ENCODE peak calls at places on chromosomes 16 and 17, in four cellular contexts. H is DND-41, E is uterus, T is heart right ventricle. A is an unnamed sample.

GRCh38 chr16:81913222-81913621 is 98.0 kb downstream of the SDR42E1 start:
- DNase-seq in H (no peak), E (no peak), T (no peak), A (no peak)

GRCh38 chr16:28264656-28265055 is 27.7 kb upstream of the SBK1 start:
- DNase-seq in H (no peak), E (no peak), T (no peak), A (no peak)

GRCh38 chr17:5933430-5933829 is 136.7 kb upstream of the WSCD1 start:
- DNase-seq in H (no peak), E (no peak), T (no peak), A (no peak)

GRCh38 chr17:27609606-27610303 is 21.2 kb upstream of the LGALS9 start:
- DNase-seq in H (peak; percentile 46), E (peak; percentile 41), T (no peak), A (peak; percentile 50)

GRCh38 chr17:5762191-5762590 is 177.9 kb upstream of the NLRP1 start:
- DNase-seq in H (no peak), E (no peak), T (no peak), A (no peak)

GRCh38 chr17:55577011-55577586 is 65.8 kb upstream of the SMIM36 start:
- DNase-seq in H (peak; percentile 41), E (peak; percentile 44), T (peak; percentile 33), A (peak; percentile 78)

GRCh38 chr17:9517396-9517795 is 58.2 kb downstream of the STX8 start:
- DNase-seq in H (no peak), E (no peak), T (no peak), A (peak; percentile 17)

GRCh38 chr17:37110012-37110701 is 161.4 kb downstream of the AATF start:
- DNase-seq in H (no peak), E (no peak), T (no peak), A (no peak)

GRCh38 chr16:28623172-28623711 is 13.4 kb upstream of the SULT1A1 start:
- DNase-seq in H (no peak), E (no peak), T (peak; percentile 49), A (peak; percentile 39)

GRCh38 chr17:77834170-77835115 is 124.1 kb upstream of the TNRC6C start:
- DNase-seq in H (peak; percentile 75), E (peak; percentile 71), T (peak; percentile 68), A (peak; percentile 59)

GRCh38 chr16:49843758-49844157 is 12.2 kb downstream of the ZNF423 start:
- DNase-seq in H (no peak), E (no peak), T (no peak), A (no peak)

GRCh38 chr16:84746875-84747274 is 47.1 kb downstream of the USP10 start:
- DNase-seq in H (no peak), E (no peak), T (no peak), A (peak; percentile 21)
- TF ChIP-seq CTCF in H (peak; percentile 39), E (no peak), T (peak; percentile 23), A (no peak)

GRCh38 chr16:67662653-67663010 is 1.9 kb downstream of the PARD6A start:
- DNase-seq in H (no peak), E (no peak), T (no peak), A (no peak)

GRCh38 chr16:67660564-67661028 is at the start of gene PARD6A:
- DNase-seq in H (peak; percentile 96), E (peak; percentile 95), T (peak; percentile 95), A (peak; percentile 99)

GRCh38 chr16:67663151-67663876 is 2.6 kb downstream of the PARD6A start:
- DNase-seq in H (peak; percentile 54), E (no peak), T (peak; percentile 18), A (no peak)

GRCh38 chr16:67661101-67661661 is 421 bp downstream of the PARD6A start:
- DNase-seq in H (no peak), E (no peak), T (peak; percentile 22), A (no peak)

DNA sequence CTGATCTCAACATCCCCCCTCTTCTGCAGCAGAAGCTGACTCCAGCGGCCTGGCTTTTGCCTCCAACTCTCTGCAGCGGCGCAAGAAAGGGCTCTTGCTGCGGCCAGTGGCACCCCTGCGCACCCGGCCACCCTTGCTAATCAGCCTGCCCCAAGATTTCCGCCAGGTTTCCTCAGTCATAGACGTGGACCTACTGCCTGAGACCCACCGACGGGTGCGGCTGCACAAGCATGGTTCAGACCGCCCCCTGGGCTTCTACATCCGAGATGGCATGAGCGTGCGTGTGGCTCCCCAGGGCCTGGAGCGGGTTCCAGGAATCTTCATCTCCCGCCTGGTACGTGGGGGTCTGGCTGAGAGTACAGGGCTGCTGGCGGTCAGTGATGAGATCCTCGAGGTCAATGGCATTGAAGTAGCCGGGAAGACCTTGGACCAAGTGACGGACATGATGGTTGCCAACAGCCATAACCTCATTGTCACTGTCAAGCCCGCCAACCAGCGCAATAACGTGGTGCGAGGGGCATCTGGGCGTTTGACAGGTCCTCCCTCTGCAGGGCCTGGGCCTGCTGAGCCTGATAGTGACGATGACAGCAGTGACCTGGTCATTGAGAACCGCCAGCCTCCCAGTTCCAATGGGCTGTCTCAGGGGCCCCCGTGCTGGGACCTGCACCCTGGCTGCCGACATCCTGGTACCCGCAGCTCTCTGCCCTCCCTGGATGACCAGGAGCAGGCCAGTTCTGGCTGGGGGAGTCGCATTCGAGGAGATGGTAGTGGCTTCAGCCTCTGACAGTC is 1.3 kb downstream of the PARD6A start:
- DNase-seq in H (no peak), E (no peak), T (peak; percentile 15), A (no peak)
- H3K4me3 ChIP-seq in H (no peak overlapping the region), E (no peak overlapping the region), T (no peak overlapping the region), A (no peak overlapping the region)

GRCh38 chr16:80369559-80369958 is 171.2 kb upstream of the DYNLRB2 start:
- DNase-seq in H (no peak), E (peak; percentile 52), T (no peak), A (peak; percentile 26)
- TF ChIP-seq CTCF in H (peak; percentile 53), E (peak; percentile 78), T (peak; percentile 50), A (peak; percentile 45)

GRCh38 chr17:7248811-7249210 is 2.7 kb downstream of the CTDNEP1 start:
- DNase-seq in H (no peak), E (no peak), T (no peak), A (no peak)
- H3K4me3 ChIP-seq in H (peak overlapping the region; percentile 7), E (no peak overlapping the region), T (no peak overlapping the region), A (no peak overlapping the region)

DNA sequence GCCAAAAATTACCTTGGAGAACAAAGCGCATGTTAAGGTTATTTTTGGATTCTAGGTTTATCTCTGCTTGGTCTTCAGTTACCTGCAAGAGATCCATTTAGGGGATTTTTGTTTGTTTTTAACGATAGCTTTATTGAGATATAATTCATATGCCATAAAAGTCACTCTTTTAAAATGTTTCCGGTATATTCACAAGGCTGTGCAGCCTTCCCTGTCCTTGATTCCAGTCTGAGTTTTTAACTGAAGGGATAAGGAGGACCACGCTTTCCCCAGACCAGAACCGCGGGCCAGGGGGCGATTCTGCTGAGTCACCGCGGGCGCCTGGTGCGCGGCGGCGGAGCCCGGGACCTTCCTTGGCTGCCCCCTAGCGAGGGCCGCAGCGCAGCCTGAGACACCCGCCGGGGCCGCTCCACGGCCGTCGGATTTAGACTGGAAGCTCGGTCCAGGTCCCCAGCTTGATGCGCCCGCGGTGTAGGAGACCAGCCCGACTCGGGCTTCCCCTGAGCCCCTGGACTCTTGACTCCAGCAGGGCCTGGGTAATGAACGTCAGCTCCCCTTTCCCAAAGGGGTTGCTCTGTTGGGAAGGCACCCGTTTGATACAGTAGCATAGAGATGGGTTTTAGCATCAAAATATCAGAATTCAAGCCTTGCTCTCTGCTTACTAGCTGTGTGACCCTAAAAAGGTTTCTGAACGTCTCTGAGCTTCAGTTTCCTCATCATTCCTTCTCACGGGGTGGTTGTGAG is 50.0 kb upstream of the STH start:
- DNase-seq in H (peak; percentile 53), E (peak; percentile 54), T (peak; percentile 80), A (peak; percentile 56)
- TF ChIP-seq CTCF in H (peak; percentile 72), E (peak; percentile 82), T (peak; percentile 89), A (peak; percentile 74)

GRCh38 chr17:48052956-48053757 is 5.0 kb downstream of the NFE2L1 start:
- DNase-seq in H (no peak), E (peak; percentile 83), T (peak; percentile 82), A (no peak)

GRCh38 chr17:48051706-48052486 is 3.7 kb downstream of the NFE2L1 start:
- DNase-seq in H (no peak), E (peak; percentile 91), T (peak; percentile 55), A (no peak)

GRCh38 chr17:48054238-48055185 is 6.4 kb downstream of the NFE2L1 start:
- DNase-seq in H (no peak), E (peak; percentile 87), T (peak; percentile 74), A (no peak)

GRCh38 chr17:48055531-48056245 is 7.5 kb downstream of the NFE2L1 start:
- DNase-seq in H (peak; percentile 39), E (no peak), T (no peak), A (peak; percentile 81)

GRCh38 chr17:48053758-48054237 is 5.6 kb downstream of the NFE2L1 start:
- DNase-seq in H (no peak), E (no peak), T (no peak), A (no peak)
- H3K4me3 ChIP-seq in H (no peak overlapping the region), E (peak overlapping the region; percentile 33), T (no peak overlapping the region), A (peak overlapping the region; percentile 5)

DNA sequence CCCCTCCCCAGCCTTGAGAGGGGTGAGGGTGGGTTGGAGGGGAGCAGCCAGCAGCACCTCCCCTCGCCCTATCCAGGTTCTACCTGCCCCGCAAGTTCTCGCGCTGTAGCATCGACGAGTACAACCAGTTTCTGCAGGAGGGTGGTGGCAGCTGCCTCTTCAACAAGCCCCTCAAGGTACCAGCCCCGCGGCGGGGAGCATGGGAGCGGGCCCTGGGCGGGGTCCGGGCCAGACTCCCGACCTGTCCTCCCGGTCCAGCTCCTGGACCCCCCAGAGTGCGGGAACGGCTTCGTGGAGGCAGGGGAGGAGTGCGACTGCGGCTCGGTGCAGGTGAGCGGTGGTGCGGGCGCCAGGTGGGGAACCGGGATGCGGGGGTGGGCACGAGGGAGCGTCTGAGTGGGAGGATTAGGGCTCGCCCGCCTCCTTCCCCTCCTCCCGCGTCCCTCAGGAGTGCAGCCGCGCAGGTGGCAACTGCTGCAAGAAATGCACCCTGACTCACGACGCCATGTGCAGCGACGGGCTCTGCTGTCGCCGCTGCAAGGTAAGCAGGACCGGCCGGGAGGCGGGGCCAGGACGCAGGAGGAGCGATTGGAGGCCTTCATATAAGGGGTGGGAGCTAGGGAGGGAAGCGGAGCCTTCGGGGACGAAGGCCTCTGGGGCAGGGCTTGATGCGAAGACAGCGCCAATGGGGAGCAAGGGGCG is 16.5 kb downstream of the ADAM11 start:
- DNase-seq in H (peak; percentile 100), E (peak; percentile 98), T (peak; percentile 97), A (peak; percentile 98)
- TF ChIP-seq CTCF in H (no peak), E (no peak), T (no peak), A (no peak)

DNA sequence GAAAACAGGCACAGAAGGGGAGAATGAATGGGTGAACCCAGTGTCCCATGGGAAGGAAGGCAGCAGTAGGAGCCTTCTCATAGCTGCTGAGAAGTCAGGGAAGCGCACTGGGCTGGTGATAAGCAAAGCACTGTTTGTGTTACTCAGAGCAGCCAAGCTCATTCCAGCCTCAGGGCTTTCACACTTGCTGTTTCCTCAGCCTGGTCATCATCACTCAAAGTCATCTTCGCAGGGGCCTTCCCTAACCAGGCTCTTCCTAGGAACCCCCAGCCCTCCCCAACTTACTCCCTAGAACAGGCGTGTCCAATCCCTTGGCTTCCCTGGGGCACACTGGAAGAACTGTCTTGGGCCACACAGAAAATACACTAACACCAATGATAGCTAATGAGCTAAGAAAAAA is 32.1 kb upstream of the LONP2 start:
- DNase-seq in H (no peak), E (no peak), T (no peak), A (no peak)
- H3K4me3 ChIP-seq in H (no peak overlapping the region), E (no peak overlapping the region), T (no peak overlapping the region), A (no peak overlapping the region)

GRCh38 chr16:11446566-11447119 is 101.4 kb downstream of the RMI2 start:
- DNase-seq in H (no peak), E (no peak), T (no peak), A (no peak)
- TF ChIP-seq CTCF in H (no peak), E (no peak), T (no peak), A (no peak)